ENCODE peak calls at places on chromosomes 2 and 18, in six cellular contexts. W is neuronal stem cell, C is mesenchymal stem cell, I is H9, J is trophoblast cell, Y is H1. T is an unnamed sample.

GRCh38 chr18:78995740-78996395 is 16.2 kb downstream of the SALL3 start:
- DNase-seq in W (no peak), C (no peak), I (no peak), J (no peak), Y (no peak), T (no peak)

GRCh38 chr2:64177315-64177714 is 33.1 kb upstream of the PELI1 start:
- DNase-seq in W (no peak), C (no peak), I (no peak), J (peak; percentile 61), Y (no peak), T (peak; percentile 15)

GRCh38 chr2:144474017-144474416 is 45.9 kb downstream of the ZEB2 start:
- DNase-seq in W (no peak), C (no peak), I (no peak), J (no peak), Y (no peak), T (no peak)

GRCh38 chr2:152646264-152646663 is 71.0 kb downstream of the PRPF40A start:
- DNase-seq in W (no peak), C (no peak), I (no peak), J (peak; percentile 5), Y (no peak), T (no peak)

GRCh38 chr2:238320648-238321281 is 447 bp downstream of the TRAF3IP1 start:
- DNase-seq in W (no peak), C (peak; percentile 34), I (no peak), J (peak; percentile 16), Y (no peak), T (peak; percentile 8)

GRCh38 chr2:239072786-239073185 is 224.9 kb downstream of the TWIST2 start:
- DNase-seq in W (no peak), C (no peak), I (no peak), J (no peak), Y (no peak), T (no peak)

GRCh38 chr2:84959494-84960156 is 11.3 kb upstream of the KCMF1 start:
- DNase-seq in W (no peak), C (no peak), I (peak; percentile 88), J (no peak), Y (peak; percentile 85), T (peak; percentile 64)

GRCh38 chr2:135304694-135305093 is 226.3 kb downstream of the ZRANB3 start:
- DNase-seq in W (no peak), C (no peak), I (no peak), J (no peak), Y (no peak), T (no peak)

GRCh38 chr2:19538411-19538963 is 180.1 kb upstream of the OSR1 start:
- DNase-seq in W (no peak), C (peak; percentile 88), I (no peak), J (peak; percentile 90), Y (no peak), T (peak; percentile 95)

GRCh38 chr2:173248381-173248780 is 106.3 kb upstream of the CDCA7 start:
- DNase-seq in W (no peak), C (no peak), I (no peak), J (no peak), Y (no peak), T (no peak)

GRCh38 chr2:21920721-21921120 is 797.0 kb downstream of the TDRD15 start:
- DNase-seq in W (no peak), C (no peak), I (no peak), J (no peak), Y (no peak), T (no peak)

GRCh38 chr2:226869371-226869770 is 33.5 kb downstream of the RHBDD1 start:
- DNase-seq in W (no peak), C (no peak), I (no peak), J (no peak), Y (no peak), T (no peak)

GRCh38 chr2:14634223-14634884 is 1.8 kb downstream of the LRATD1 start:
- DNase-seq in W (peak; percentile 78), C (peak; percentile 49), I (peak; percentile 86), J (peak; percentile 93), Y (peak; percentile 53), T (peak; percentile 54)

GRCh38 chr2:11640132-11640531 is 29.9 kb downstream of the NTSR2 start:
- DNase-seq in W (no peak), C (no peak), I (no peak), J (no peak), Y (no peak), T (no peak)

GRCh38 chr2:47569658-47570398 is 166.9 kb downstream of the MSH2 start:
- DNase-seq in W (peak; percentile 26), C (peak; percentile 11), I (no peak), J (peak; percentile 39), Y (no peak), T (peak; percentile 6)

GRCh38 chr2:219017166-219017931 is 24.0 kb downstream of the CFAP65 start:
- DNase-seq in W (no peak), C (no peak), I (no peak), J (no peak), Y (no peak), T (no peak)

GRCh38 chr2:63668000-63668399 is 79.2 kb downstream of the MDH1 start:
- DNase-seq in W (no peak), C (no peak), I (no peak), J (no peak), Y (no peak), T (no peak)

GRCh38 chr18:13019301-13019700 is 28.1 kb downstream of the CEP192 start:
- DNase-seq in W (no peak), C (no peak), I (no peak), J (no peak), Y (no peak), T (peak; percentile 49)

GRCh38 chr2:182591774-182592173 is 124.3 kb upstream of the DNAJC10 start:
- DNase-seq in W (no peak), C (no peak), I (no peak), J (no peak), Y (no peak), T (no peak)

GRCh38 chr18:9519431-9519830 is 44.1 kb downstream of the RALBP1 start:
- DNase-seq in W (no peak), C (no peak), I (no peak), J (no peak), Y (no peak), T (no peak)
- H3K14ac ChIP-seq in W (no peak overlapping the region), C (no peak overlapping the region), I (no peak overlapping the region), J (no peak overlapping the region), Y (no peak overlapping the region), T (no peak overlapping the region)

GRCh38 chr2:230907361-230908093 is 17.5 kb downstream of the GPR55 start:
- DNase-seq in W (no peak), C (no peak), I (peak; percentile 20), J (no peak), Y (no peak), T (no peak)

GRCh38 chr2:230905448-230906430 is 19.3 kb downstream of the GPR55 start:
- DNase-seq in W (no peak), C (peak; percentile 50), I (peak; percentile 46), J (no peak), Y (no peak), T (peak; percentile 44)

GRCh38 chr2:230903251-230904150 is 21.5 kb downstream of the GPR55 start:
- DNase-seq in W (no peak), C (no peak), I (peak; percentile 22), J (no peak), Y (no peak), T (no peak)

GRCh38 chr2:230906471-230907230 is 18.4 kb downstream of the GPR55 start:
- DNase-seq in W (no peak), C (no peak), I (peak; percentile 20), J (no peak), Y (no peak), T (no peak)

DNA sequence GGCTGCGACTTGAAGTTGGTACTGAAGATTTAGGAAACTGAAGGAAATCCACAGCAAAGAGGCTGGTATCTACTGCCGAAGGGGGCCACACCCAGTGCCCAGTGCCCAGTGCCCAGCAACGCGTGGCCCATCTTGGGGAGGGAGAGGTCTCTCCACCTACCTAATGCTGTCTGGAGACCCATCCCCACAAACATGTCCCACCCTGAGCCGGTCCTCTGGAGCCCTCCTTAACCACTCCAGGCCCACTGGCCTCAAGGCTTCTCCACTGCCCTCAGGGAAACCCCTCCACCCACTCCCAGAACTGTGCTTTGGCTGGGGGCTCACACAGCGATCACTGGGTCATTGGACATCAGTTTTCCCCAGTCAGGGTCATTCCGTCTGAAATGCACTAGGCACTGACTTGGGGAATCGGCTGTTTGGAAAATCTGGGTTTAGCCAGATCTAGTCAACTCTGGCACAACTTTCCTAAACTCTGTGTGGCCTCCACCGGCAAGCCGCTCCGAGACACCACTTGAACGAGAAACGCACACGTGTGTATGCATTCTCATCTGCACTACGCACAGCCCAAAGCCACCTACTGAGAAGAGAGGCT is 20.1 kb downstream of the GPR55 start:
- DNase-seq in W (no peak), C (no peak), I (peak; percentile 25), J (no peak), Y (no peak), T (no peak)
- H3K14ac ChIP-seq in W (no peak overlapping the region), C (no peak overlapping the region), I (no peak overlapping the region), J (no peak overlapping the region), Y (no peak overlapping the region), T (no peak overlapping the region)

GRCh38 chr2:10061221-10061925 is 18.0 kb downstream of the KLF11 start:
- DNase-seq in W (no peak), C (no peak), I (no peak), J (no peak), Y (no peak), T (no peak)

GRCh38 chr2:10057231-10058107 is 14.1 kb downstream of the KLF11 start:
- DNase-seq in W (no peak), C (peak; percentile 90), I (peak; percentile 98), J (peak; percentile 95), Y (peak; percentile 80), T (peak; percentile 88)

GRCh38 chr2:10058251-10059015 is 15.1 kb downstream of the KLF11 start:
- DNase-seq in W (no peak), C (no peak), I (no peak), J (no peak), Y (no peak), T (no peak)

GRCh38 chr2:10059016-10059351 is 15.6 kb downstream of the KLF11 start:
- DNase-seq in W (no peak), C (no peak), I (no peak), J (no peak), Y (no peak), T (no peak)

GRCh38 chr2:10059552-10060335 is 16.4 kb downstream of the KLF11 start:
- DNase-seq in W (no peak), C (no peak), I (no peak), J (no peak), Y (no peak), T (no peak)
- H3K14ac ChIP-seq in W (peak overlapping the region; percentile 89), C (no peak overlapping the region), I (no peak overlapping the region), J (peak overlapping the region; percentile 55), Y (no peak overlapping the region), T (no peak overlapping the region)

GRCh38 chr2:48605482-48606175 is 12.0 kb upstream of the GTF2A1L start:
- DNase-seq in W (no peak), C (no peak), I (no peak), J (no peak), Y (no peak), T (no peak)

GRCh38 chr2:48600204-48600813 is 17.3 kb upstream of the GTF2A1L start:
- DNase-seq in W (peak; percentile 35), C (peak; percentile 47), I (no peak), J (no peak), Y (no peak), T (peak; percentile 67)

GRCh38 chr2:48600917-48601316 is 16.7 kb upstream of the GTF2A1L start:
- DNase-seq in W (no peak), C (peak; percentile 3), I (no peak), J (peak; percentile 37), Y (no peak), T (peak; percentile 87)

DNA sequence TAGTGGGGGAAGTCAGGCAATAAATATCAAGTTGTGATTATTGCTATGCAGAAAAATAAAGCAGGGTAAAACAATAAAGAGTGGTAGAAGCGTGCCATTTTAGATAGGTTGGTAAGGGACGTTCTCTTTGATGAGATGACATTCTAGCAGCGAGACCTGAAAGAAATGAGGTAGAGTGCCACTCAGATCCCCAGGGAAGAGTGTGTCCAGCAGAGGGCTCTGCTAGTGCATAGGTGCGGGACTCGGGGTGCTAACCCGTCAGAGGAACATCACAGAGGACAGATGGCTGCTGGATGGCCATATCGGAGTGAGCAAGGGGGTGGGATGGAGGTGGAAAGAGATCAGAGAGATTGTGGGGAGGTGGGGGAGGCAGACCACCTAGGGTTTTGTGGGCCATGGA is 16.3 kb upstream of the GTF2A1L start:
- DNase-seq in W (no peak), C (peak; percentile 6), I (peak; percentile 66), J (no peak), Y (no peak), T (peak; percentile 41)
- H3K14ac ChIP-seq in W (no peak overlapping the region), C (no peak overlapping the region), I (no peak overlapping the region), J (no peak overlapping the region), Y (no peak overlapping the region), T (no peak overlapping the region)

T was measured in IMR-90.